ENCODE peak calls at places on chromosomes 3 and 15, in six cellular contexts. J, V, P, F, E and W are unnamed samples.

GRCh38 chr3:72738752-72739520 is 109.3 kb downstream of the SHQ1 start:
- DNase-seq in J (peak), V (no peak), P (peak), F (no peak), E (peak), W (peak)

GRCh38 chr3:49703443-49703927 is 14.1 kb downstream of the RNF123 start:
- DNase-seq in J (peak), V (peak), P (peak), F (peak), E (peak), W (peak)

GRCh38 chr3:134161817-134162396 is 88.8 kb downstream of the RYK start:
- DNase-seq in J (no peak), V (no peak), P (peak), F (peak), E (peak), W (no peak)

GRCh38 chr3:122941233-122942206 is 86.0 kb downstream of the SEMA5B start:
- DNase-seq in J (no peak), V (no peak), P (no peak), F (peak), E (no peak), W (no peak)

GRCh38 chr3:120093923-120094775 is at the start of gene GSK3B:
- DNase-seq in J (peak), V (no peak), P (no peak), F (no peak), E (peak), W (peak)

GRCh38 chr3:52495777-52496602 is 852 bp downstream of the STAB1 start:
- DNase-seq in J (no peak), V (peak), P (no peak), F (peak), E (no peak), W (no peak)

GRCh38 chr3:107068980-107069379 is 308.3 kb upstream of the CCDC54 start:
- DNase-seq in J (no peak), V (peak), P (peak), F (peak), E (no peak), W (no peak)

GRCh38 chr3:53219897-53220483 is 35.8 kb downstream of the TKT start:
- DNase-seq in J (peak), V (peak), P (peak), F (peak), E (peak), W (peak)

GRCh38 chr15:42024303-42024702 is 3.5 kb upstream of the PLA2G4E start:
- DNase-seq in J (no peak), V (no peak), P (no peak), F (no peak), E (no peak), W (no peak)

GRCh38 chr15:42033214-42033873 is 12.5 kb upstream of the PLA2G4E start:
- DNase-seq in J (no peak), V (no peak), P (no peak), F (no peak), E (no peak), W (no peak)

GRCh38 chr15:42031211-42031915 is 10.5 kb upstream of the PLA2G4E start:
- DNase-seq in J (no peak), V (no peak), P (no peak), F (no peak), E (no peak), W (no peak)

GRCh38 chr15:42032376-42033213 is 11.8 kb upstream of the PLA2G4E start:
- DNase-seq in J (no peak), V (no peak), P (no peak), F (no peak), E (no peak), W (no peak)

DNA sequence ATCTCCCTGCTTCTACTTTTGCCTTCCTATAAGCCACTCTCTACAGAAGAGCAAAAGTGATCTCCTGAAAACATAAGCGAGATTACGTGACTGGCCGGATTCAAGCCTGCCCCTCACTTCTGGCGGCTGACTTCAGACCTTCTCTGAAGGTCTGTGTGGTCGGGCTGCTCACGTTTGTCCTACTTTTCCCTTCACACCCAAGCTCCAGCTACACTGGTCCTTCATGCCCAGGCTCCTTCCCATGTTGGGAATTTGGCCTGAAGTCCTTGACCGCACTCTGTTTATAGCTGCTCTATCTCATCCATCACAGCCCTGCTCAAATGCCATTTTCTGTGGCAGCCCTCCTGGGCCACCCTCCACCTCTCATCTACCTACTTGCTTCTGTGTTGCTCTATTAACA is 6.7 kb upstream of the PLA2G4E start:
- DNase-seq in J (no peak), V (no peak), P (no peak), F (no peak), E (no peak), W (no peak)
- H2BK15ac ChIP-seq in J (no peak), V (no peak), P (no peak), F (no peak), E (no peak), W (no peak)

DNA sequence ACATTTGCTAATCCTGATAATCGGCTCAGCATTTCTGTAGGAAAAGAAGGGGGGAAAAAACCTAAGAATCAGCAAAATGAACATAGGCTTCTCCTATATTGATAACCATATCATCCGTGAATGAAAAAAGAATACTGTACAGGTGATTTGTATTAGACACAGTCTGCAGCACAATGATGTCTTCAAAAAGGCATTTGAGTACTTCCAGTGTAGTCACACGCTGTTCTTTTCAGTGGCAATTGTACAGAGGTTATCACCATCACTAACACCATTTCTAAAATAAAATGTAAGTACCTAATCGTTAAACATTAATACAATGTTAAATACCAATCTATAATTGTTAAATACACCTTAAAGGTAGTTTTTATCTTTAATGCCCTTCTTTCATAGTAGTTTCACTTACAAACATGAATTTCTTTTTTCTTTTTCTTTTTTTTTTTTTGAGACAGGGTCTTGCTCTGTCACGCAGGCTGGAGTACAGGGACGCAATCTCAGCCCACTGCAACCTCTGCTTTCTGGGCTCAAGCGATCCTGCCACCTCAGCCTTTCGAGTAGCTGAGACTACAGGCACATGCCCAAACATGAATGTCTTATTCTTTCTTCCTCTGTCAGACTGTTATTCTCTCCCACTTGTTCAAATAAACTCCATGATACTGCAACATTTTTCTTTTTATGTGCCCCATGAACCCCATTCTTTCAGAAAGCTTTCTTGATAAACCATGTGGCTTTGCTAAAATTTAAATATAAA is 18.4 kb downstream of the GOLGB1 start:
- DNase-seq in J (no peak), V (peak), P (no peak), F (no peak), E (no peak), W (no peak)
- H2BK15ac ChIP-seq in J (no peak), V (no peak), P (no peak), F (peak), E (no peak), W (no peak)

GRCh38 chr3:161671141-161671540 is 174.5 kb downstream of the OTOL1 start:
- DNase-seq in J (no peak), V (no peak), P (no peak), F (no peak), E (no peak), W (no peak)
- H2BK15ac ChIP-seq in J (no peak), V (no peak), P (no peak), F (no peak), E (no peak), W (no peak)

GRCh38 chr3:131821376-131821775 is 213.4 kb downstream of the CPNE4 start:
- DNase-seq in J (no peak), V (no peak), P (no peak), F (no peak), E (no peak), W (no peak)
- H2BK15ac ChIP-seq in J (no peak), V (no peak), P (no peak), F (no peak), E (no peak), W (no peak)

GRCh38 chr15:45594835-45595530 is 7.8 kb downstream of the BLOC1S6 start:
- DNase-seq in J (no peak), V (no peak), P (no peak), F (no peak), E (no peak), W (no peak)

GRCh38 chr15:45588199-45588910 is 1.2 kb downstream of the BLOC1S6 start:
- DNase-seq in J (no peak), V (peak), P (no peak), F (peak), E (no peak), W (no peak)

GRCh38 chr15:45589296-45589695 is 2.1 kb downstream of the BLOC1S6 start:
- DNase-seq in J (no peak), V (peak), P (no peak), F (no peak), E (no peak), W (no peak)

GRCh38 chr15:45594322-45594721 is 7.1 kb downstream of the BLOC1S6 start:
- DNase-seq in J (no peak), V (peak), P (no peak), F (peak), E (no peak), W (no peak)
- H2BK15ac ChIP-seq in J (no peak), V (no peak), P (no peak), F (no peak), E (no peak), W (no peak)

DNA sequence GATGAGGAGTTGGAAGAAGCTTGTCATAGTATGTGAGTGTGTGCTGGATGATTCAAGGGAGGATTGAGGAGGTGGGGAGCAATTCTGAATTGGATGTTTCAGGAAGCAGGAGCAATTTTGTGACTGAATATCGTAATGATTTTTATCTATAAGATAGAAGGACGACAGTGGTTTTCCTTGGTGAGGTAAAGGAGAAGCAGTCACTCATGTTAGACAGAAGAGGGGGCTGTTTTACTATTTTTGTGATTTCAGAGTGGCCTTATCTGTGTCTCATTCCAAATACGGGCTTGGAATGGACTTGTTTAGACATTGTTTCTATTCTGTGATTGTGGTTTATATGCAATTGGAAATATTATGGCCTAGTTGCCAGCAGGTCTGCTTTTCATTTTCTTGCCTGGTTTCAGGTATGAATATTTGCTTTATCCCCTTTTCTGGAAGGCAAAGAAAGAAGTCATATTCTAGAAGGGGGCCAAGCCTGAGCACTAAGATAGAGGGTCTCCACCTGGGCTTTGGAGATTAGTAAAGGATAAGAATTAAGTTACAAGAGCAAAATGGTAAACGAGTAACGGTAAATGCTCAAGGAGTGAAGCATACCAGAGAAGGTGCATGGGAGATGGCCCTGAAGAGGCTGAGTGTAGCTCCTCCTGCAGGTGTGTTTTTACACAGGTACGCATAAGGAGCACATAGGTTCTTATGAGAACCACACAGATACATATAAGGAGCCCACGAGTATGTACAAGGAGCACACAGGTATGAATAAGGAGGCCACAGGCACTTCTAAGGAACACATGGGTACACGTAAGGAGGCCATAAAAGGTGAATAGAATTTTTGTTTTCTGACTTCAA is 124.6 kb upstream of the KCNAB1 start:
- DNase-seq in J (no peak), V (peak), P (peak), F (peak), E (no peak), W (peak)
- H2BK15ac ChIP-seq in J (no peak), V (no peak), P (no peak), F (no peak), E (no peak), W (no peak)